ENCODE peak calls at places on chromosomes 5 and 9, in eight cellular contexts. One of them, this sample, is unnamed.

GRCh38 chr5:30368064-30368463 is 825.4 kb upstream of the CDH6 start:
- DNase-seq in ascending aorta: no peak
- DNase-seq in stimulated activated naive CD8-positive, alpha-beta T cell treated with anti-CD3 and anti-CD28 coated beads, Interleukin-15, Interleukin-2, amounts not matched to agents 100 U/mL and 50 U/mL, for 24 hours: no peak
- DNase-seq in epithelial cell of esophagus: no peak
- DNase-seq in PC-9: no peak
- DNase-seq in adipocyte: no peak
- DNase-seq in ELR: no peak
- DNase-seq in uterus: no peak
- DNase-seq in this sample: no peak

GRCh38 chr5:76210946-76211345 is 127.8 kb downstream of the SV2C start:
- DNase-seq in ascending aorta: no peak
- DNase-seq in stimulated activated naive CD8-positive, alpha-beta T cell treated with anti-CD3 and anti-CD28 coated beads, Interleukin-15, Interleukin-2, amounts not matched to agents 100 U/mL and 50 U/mL, for 24 hours: no peak
- DNase-seq in epithelial cell of esophagus: no peak
- DNase-seq in PC-9: no peak
- DNase-seq in adipocyte: no peak
- DNase-seq in ELR: no peak
- DNase-seq in uterus: no peak
- DNase-seq in this sample: no peak

GRCh38 chr9:132494857-132495256 is 84.8 kb downstream of the CFAP77 start:
- DNase-seq in ascending aorta: no peak
- DNase-seq in stimulated activated naive CD8-positive, alpha-beta T cell treated with anti-CD3 and anti-CD28 coated beads, Interleukin-15, Interleukin-2, amounts not matched to agents 100 U/mL and 50 U/mL, for 24 hours: no peak
- DNase-seq in epithelial cell of esophagus: no peak
- DNase-seq in PC-9: no peak
- DNase-seq in adipocyte: peak
- DNase-seq in ELR: no peak
- DNase-seq in uterus: no peak
- DNase-seq in this sample: no peak

GRCh38 chr9:20872340-20872977 is 159.0 kb downstream of the HACD4 start:
- DNase-seq in ascending aorta: no peak
- DNase-seq in stimulated activated naive CD8-positive, alpha-beta T cell treated with anti-CD3 and anti-CD28 coated beads, Interleukin-15, Interleukin-2, amounts not matched to agents 100 U/mL and 50 U/mL, for 24 hours: no peak
- DNase-seq in epithelial cell of esophagus: peak
- DNase-seq in PC-9: peak
- DNase-seq in adipocyte: peak
- DNase-seq in ELR: peak
- DNase-seq in uterus: no peak
- DNase-seq in this sample: no peak

GRCh38 chr9:37464426-37465248 is 613 bp downstream of the ZBTB5 start:
- DNase-seq in ascending aorta: peak
- DNase-seq in stimulated activated naive CD8-positive, alpha-beta T cell treated with anti-CD3 and anti-CD28 coated beads, Interleukin-15, Interleukin-2, amounts not matched to agents 100 U/mL and 50 U/mL, for 24 hours: peak
- DNase-seq in epithelial cell of esophagus: peak
- DNase-seq in PC-9: peak
- DNase-seq in adipocyte: peak
- DNase-seq in ELR: peak
- DNase-seq in uterus: peak
- DNase-seq in this sample: peak

GRCh38 chr9:77218612-77219011 is 41.3 kb downstream of the VPS13A start:
- DNase-seq in ascending aorta: no peak
- DNase-seq in stimulated activated naive CD8-positive, alpha-beta T cell treated with anti-CD3 and anti-CD28 coated beads, Interleukin-15, Interleukin-2, amounts not matched to agents 100 U/mL and 50 U/mL, for 24 hours: no peak
- DNase-seq in epithelial cell of esophagus: peak
- DNase-seq in PC-9: no peak
- DNase-seq in adipocyte: peak
- DNase-seq in ELR: peak
- DNase-seq in uterus: no peak
- DNase-seq in this sample: no peak

GRCh38 chr9:91502913-91503649 is 79.4 kb upstream of the NFIL3 start:
- DNase-seq in ascending aorta: no peak
- DNase-seq in stimulated activated naive CD8-positive, alpha-beta T cell treated with anti-CD3 and anti-CD28 coated beads, Interleukin-15, Interleukin-2, amounts not matched to agents 100 U/mL and 50 U/mL, for 24 hours: no peak
- DNase-seq in epithelial cell of esophagus: no peak
- DNase-seq in PC-9: no peak
- DNase-seq in adipocyte: no peak
- DNase-seq in ELR: no peak
- DNase-seq in uterus: no peak
- DNase-seq in this sample: no peak

GRCh38 chr5:175544108-175544511 is 65.8 kb downstream of the SFXN1 start:
- DNase-seq in ascending aorta: no peak
- DNase-seq in stimulated activated naive CD8-positive, alpha-beta T cell treated with anti-CD3 and anti-CD28 coated beads, Interleukin-15, Interleukin-2, amounts not matched to agents 100 U/mL and 50 U/mL, for 24 hours: no peak
- DNase-seq in epithelial cell of esophagus: no peak
- DNase-seq in PC-9: no peak
- DNase-seq in adipocyte: no peak
- DNase-seq in ELR: no peak
- DNase-seq in uterus: no peak
- DNase-seq in this sample: no peak

GRCh38 chr5:137753227-137753985 is 757 bp downstream of the HNRNPA0 start:
- DNase-seq in ascending aorta: no peak
- DNase-seq in stimulated activated naive CD8-positive, alpha-beta T cell treated with anti-CD3 and anti-CD28 coated beads, Interleukin-15, Interleukin-2, amounts not matched to agents 100 U/mL and 50 U/mL, for 24 hours: peak
- DNase-seq in epithelial cell of esophagus: no peak
- DNase-seq in PC-9: no peak
- DNase-seq in adipocyte: peak
- DNase-seq in ELR: no peak
- DNase-seq in uterus: no peak
- DNase-seq in this sample: no peak

GRCh38 chr5:127757576-127757975 is 54.4 kb downstream of the CCDC192 start:
- DNase-seq in ascending aorta: no peak
- DNase-seq in stimulated activated naive CD8-positive, alpha-beta T cell treated with anti-CD3 and anti-CD28 coated beads, Interleukin-15, Interleukin-2, amounts not matched to agents 100 U/mL and 50 U/mL, for 24 hours: no peak
- DNase-seq in epithelial cell of esophagus: peak
- DNase-seq in PC-9: peak
- DNase-seq in adipocyte: peak
- DNase-seq in ELR: peak
- DNase-seq in uterus: no peak
- DNase-seq in this sample: no peak

GRCh38 chr5:16856531-16856930 is 79.6 kb downstream of the MYO10 start:
- DNase-seq in ascending aorta: no peak
- DNase-seq in stimulated activated naive CD8-positive, alpha-beta T cell treated with anti-CD3 and anti-CD28 coated beads, Interleukin-15, Interleukin-2, amounts not matched to agents 100 U/mL and 50 U/mL, for 24 hours: no peak
- DNase-seq in epithelial cell of esophagus: peak
- DNase-seq in PC-9: no peak
- DNase-seq in adipocyte: peak
- DNase-seq in ELR: peak
- DNase-seq in uterus: no peak
- DNase-seq in this sample: no peak

GRCh38 chr9:99593621-99594020 is 228.1 kb upstream of the NR4A3 start:
- DNase-seq in ascending aorta: no peak
- DNase-seq in stimulated activated naive CD8-positive, alpha-beta T cell treated with anti-CD3 and anti-CD28 coated beads, Interleukin-15, Interleukin-2, amounts not matched to agents 100 U/mL and 50 U/mL, for 24 hours: no peak
- DNase-seq in epithelial cell of esophagus: peak
- DNase-seq in PC-9: no peak
- DNase-seq in adipocyte: no peak
- DNase-seq in ELR: no peak
- DNase-seq in uterus: no peak
- DNase-seq in this sample: no peak

GRCh38 chr5:14401639-14402038 is 180.0 kb upstream of the OTULINL start:
- DNase-seq in ascending aorta: no peak
- DNase-seq in stimulated activated naive CD8-positive, alpha-beta T cell treated with anti-CD3 and anti-CD28 coated beads, Interleukin-15, Interleukin-2, amounts not matched to agents 100 U/mL and 50 U/mL, for 24 hours: no peak
- DNase-seq in epithelial cell of esophagus: no peak
- DNase-seq in PC-9: no peak
- DNase-seq in adipocyte: no peak
- DNase-seq in ELR: no peak
- DNase-seq in uterus: no peak
- DNase-seq in this sample: no peak

GRCh38 chr5:32545102-32545847 is 40.1 kb upstream of the SUB1 start:
- DNase-seq in ascending aorta: no peak
- DNase-seq in stimulated activated naive CD8-positive, alpha-beta T cell treated with anti-CD3 and anti-CD28 coated beads, Interleukin-15, Interleukin-2, amounts not matched to agents 100 U/mL and 50 U/mL, for 24 hours: no peak
- DNase-seq in epithelial cell of esophagus: no peak
- DNase-seq in PC-9: no peak
- DNase-seq in adipocyte: no peak
- DNase-seq in ELR: no peak
- DNase-seq in uterus: no peak
- DNase-seq in this sample: no peak

GRCh38 chr9:11064853-11065252 is 452.1 kb upstream of the PTPRD start:
- DNase-seq in ascending aorta: no peak
- DNase-seq in stimulated activated naive CD8-positive, alpha-beta T cell treated with anti-CD3 and anti-CD28 coated beads, Interleukin-15, Interleukin-2, amounts not matched to agents 100 U/mL and 50 U/mL, for 24 hours: no peak
- DNase-seq in epithelial cell of esophagus: no peak
- DNase-seq in PC-9: peak
- DNase-seq in adipocyte: no peak
- DNase-seq in ELR: no peak
- DNase-seq in uterus: no peak
- DNase-seq in this sample: no peak

GRCh38 chr5:109454726-109455505 is 45.1 kb upstream of the PJA2 start:
- DNase-seq in ascending aorta: no peak
- DNase-seq in stimulated activated naive CD8-positive, alpha-beta T cell treated with anti-CD3 and anti-CD28 coated beads, Interleukin-15, Interleukin-2, amounts not matched to agents 100 U/mL and 50 U/mL, for 24 hours: no peak
- DNase-seq in epithelial cell of esophagus: peak
- DNase-seq in PC-9: no peak
- DNase-seq in adipocyte: peak
- DNase-seq in ELR: peak
- DNase-seq in uterus: no peak
- DNase-seq in this sample: no peak

GRCh38 chr9:133839822-133840329 is 101.7 kb upstream of the SARDH start:
- DNase-seq in ascending aorta: no peak
- DNase-seq in stimulated activated naive CD8-positive, alpha-beta T cell treated with anti-CD3 and anti-CD28 coated beads, Interleukin-15, Interleukin-2, amounts not matched to agents 100 U/mL and 50 U/mL, for 24 hours: no peak
- DNase-seq in epithelial cell of esophagus: peak
- DNase-seq in PC-9: no peak
- DNase-seq in adipocyte: peak
- DNase-seq in ELR: no peak
- DNase-seq in uterus: no peak
- DNase-seq in this sample: no peak

GRCh38 chr5:78760411-78761169 is 112.0 kb upstream of the LHFPL2 start:
- DNase-seq in ascending aorta: no peak
- DNase-seq in stimulated activated naive CD8-positive, alpha-beta T cell treated with anti-CD3 and anti-CD28 coated beads, Interleukin-15, Interleukin-2, amounts not matched to agents 100 U/mL and 50 U/mL, for 24 hours: no peak
- DNase-seq in epithelial cell of esophagus: no peak
- DNase-seq in PC-9: no peak
- DNase-seq in adipocyte: no peak
- DNase-seq in ELR: peak
- DNase-seq in uterus: no peak
- DNase-seq in this sample: no peak

GRCh38 chr9:18520395-18520794 is 46.4 kb downstream of the ADAMTSL1 start:
- DNase-seq in ascending aorta: no peak
- DNase-seq in stimulated activated naive CD8-positive, alpha-beta T cell treated with anti-CD3 and anti-CD28 coated beads, Interleukin-15, Interleukin-2, amounts not matched to agents 100 U/mL and 50 U/mL, for 24 hours: no peak
- DNase-seq in epithelial cell of esophagus: peak
- DNase-seq in PC-9: no peak
- DNase-seq in adipocyte: peak
- DNase-seq in ELR: no peak
- DNase-seq in uterus: no peak
- DNase-seq in this sample: no peak

GRCh38 chr5:79840085-79840990 is 150.7 kb downstream of the CMYA5 start:
- DNase-seq in ascending aorta: no peak
- DNase-seq in stimulated activated naive CD8-positive, alpha-beta T cell treated with anti-CD3 and anti-CD28 coated beads, Interleukin-15, Interleukin-2, amounts not matched to agents 100 U/mL and 50 U/mL, for 24 hours: no peak
- DNase-seq in epithelial cell of esophagus: no peak
- DNase-seq in PC-9: no peak
- DNase-seq in adipocyte: peak
- DNase-seq in ELR: no peak
- DNase-seq in uterus: no peak
- DNase-seq in this sample: no peak

GRCh38 chr5:93278876-93279275 is 302.1 kb downstream of the NR2F1-AS1 start:
- DNase-seq in ascending aorta: no peak
- DNase-seq in stimulated activated naive CD8-positive, alpha-beta T cell treated with anti-CD3 and anti-CD28 coated beads, Interleukin-15, Interleukin-2, amounts not matched to agents 100 U/mL and 50 U/mL, for 24 hours: no peak
- DNase-seq in epithelial cell of esophagus: peak
- DNase-seq in PC-9: no peak
- DNase-seq in adipocyte: no peak
- DNase-seq in ELR: peak
- DNase-seq in uterus: no peak
- DNase-seq in this sample: no peak

GRCh38 chr5:69305512-69305911 is 27.1 kb downstream of the CCDC125 start:
- DNase-seq in ascending aorta: no peak
- DNase-seq in stimulated activated naive CD8-positive, alpha-beta T cell treated with anti-CD3 and anti-CD28 coated beads, Interleukin-15, Interleukin-2, amounts not matched to agents 100 U/mL and 50 U/mL, for 24 hours: no peak
- DNase-seq in epithelial cell of esophagus: no peak
- DNase-seq in PC-9: no peak
- DNase-seq in adipocyte: no peak
- DNase-seq in ELR: no peak
- DNase-seq in uterus: no peak
- DNase-seq in this sample: no peak

This sample was measured in stimulated activated CD8-positive, alpha-beta memory T cell treated with anti-CD3 and anti-CD28 coated beads, Interleukin-15, amount 100 ng/mL, for 48 hours.